ENCODE peak calls at places on chromosomes 12 and 14, in nine cellular contexts. One of them, this sample, is unnamed.

GRCh38 chr14:69023035-69023434 is 43.9 kb upstream of the ACTN1 start:
- DNase-seq in DMS53: no peak
- DNase-seq in NCI-H1694 treated with DMSO at 0.1 percent for 48 hours: no peak
- DNase-seq in HL-60: no peak
- DNase-seq in GM10248: no peak
- DNase-seq in AG09309: no peak
- DNase-seq in upper lobe of right lung: no peak
- DNase-seq in choroid plexus epithelial cell: no peak
- DNase-seq in PC-3: no peak
- DNase-seq in this sample: no peak

GRCh38 chr14:24089890-24090289 is 4.2 kb upstream of the PCK2 start:
- DNase-seq in DMS53: no peak
- DNase-seq in NCI-H1694 treated with DMSO at 0.1 percent for 48 hours: no peak
- DNase-seq in HL-60: no peak
- DNase-seq in GM10248: no peak
- DNase-seq in AG09309: no peak
- DNase-seq in upper lobe of right lung: no peak
- DNase-seq in choroid plexus epithelial cell: no peak
- DNase-seq in PC-3: no peak
- DNase-seq in this sample: no peak

GRCh38 chr12:2979806-2980205 is 20.6 kb downstream of the TEAD4 start:
- DNase-seq in DMS53: no peak
- DNase-seq in NCI-H1694 treated with DMSO at 0.1 percent for 48 hours: no peak
- DNase-seq in HL-60: no peak
- DNase-seq in GM10248: no peak
- DNase-seq in AG09309: no peak
- DNase-seq in upper lobe of right lung: no peak
- DNase-seq in choroid plexus epithelial cell: no peak
- DNase-seq in PC-3: no peak
- DNase-seq in this sample: no peak

GRCh38 chr12:120529641-120530314 is 820 bp upstream of the COQ5 start:
- DNase-seq in DMS53: peak
- DNase-seq in NCI-H1694 treated with DMSO at 0.1 percent for 48 hours: peak
- DNase-seq in HL-60: no peak
- DNase-seq in GM10248: no peak
- DNase-seq in AG09309: no peak
- DNase-seq in upper lobe of right lung: no peak
- DNase-seq in choroid plexus epithelial cell: peak
- DNase-seq in PC-3: peak
- DNase-seq in this sample: no peak

GRCh38 chr12:50765325-50765911 is 1.5 kb downstream of the ATF1 start:
- DNase-seq in DMS53: peak
- DNase-seq in NCI-H1694 treated with DMSO at 0.1 percent for 48 hours: peak
- DNase-seq in HL-60: peak
- DNase-seq in GM10248: peak
- DNase-seq in AG09309: no peak
- DNase-seq in upper lobe of right lung: no peak
- DNase-seq in choroid plexus epithelial cell: peak
- DNase-seq in PC-3: peak
- DNase-seq in this sample: no peak

GRCh38 chr14:88706425-88706824 is 86.3 kb downstream of the EML5 start:
- DNase-seq in DMS53: no peak
- DNase-seq in NCI-H1694 treated with DMSO at 0.1 percent for 48 hours: no peak
- DNase-seq in HL-60: no peak
- DNase-seq in GM10248: no peak
- DNase-seq in AG09309: no peak
- DNase-seq in upper lobe of right lung: no peak
- DNase-seq in choroid plexus epithelial cell: peak
- DNase-seq in PC-3: peak
- DNase-seq in this sample: no peak

GRCh38 chr14:87491816-87492215 is 501.2 kb downstream of the GALC start:
- DNase-seq in DMS53: peak
- DNase-seq in NCI-H1694 treated with DMSO at 0.1 percent for 48 hours: no peak
- DNase-seq in HL-60: no peak
- DNase-seq in GM10248: no peak
- DNase-seq in AG09309: no peak
- DNase-seq in upper lobe of right lung: no peak
- DNase-seq in choroid plexus epithelial cell: no peak
- DNase-seq in PC-3: peak
- DNase-seq in this sample: no peak

GRCh38 chr12:106197906-106198623 is 49.8 kb downstream of the CKAP4 start:
- DNase-seq in DMS53: no peak
- DNase-seq in NCI-H1694 treated with DMSO at 0.1 percent for 48 hours: no peak
- DNase-seq in HL-60: no peak
- DNase-seq in GM10248: no peak
- DNase-seq in AG09309: peak
- DNase-seq in upper lobe of right lung: no peak
- DNase-seq in choroid plexus epithelial cell: no peak
- DNase-seq in PC-3: no peak
- DNase-seq in this sample: no peak

GRCh38 chr14:37864861-37865718 is 269.7 kb downstream of the TTC6 start:
- DNase-seq in DMS53: peak
- DNase-seq in NCI-H1694 treated with DMSO at 0.1 percent for 48 hours: no peak
- DNase-seq in HL-60: no peak
- DNase-seq in GM10248: no peak
- DNase-seq in AG09309: peak
- DNase-seq in upper lobe of right lung: no peak
- DNase-seq in choroid plexus epithelial cell: peak
- DNase-seq in PC-3: peak
- DNase-seq in this sample: no peak

GRCh38 chr14:102592969-102593840 is 756 bp downstream of the RCOR1 start:
- DNase-seq in DMS53: peak
- DNase-seq in NCI-H1694 treated with DMSO at 0.1 percent for 48 hours: no peak
- DNase-seq in HL-60: no peak
- DNase-seq in GM10248: peak
- DNase-seq in AG09309: no peak
- DNase-seq in upper lobe of right lung: peak
- DNase-seq in choroid plexus epithelial cell: peak
- DNase-seq in PC-3: peak
- DNase-seq in this sample: peak

GRCh38 chr12:40734283-40734682 is 42.0 kb downstream of the CNTN1 start:
- DNase-seq in DMS53: no peak
- DNase-seq in NCI-H1694 treated with DMSO at 0.1 percent for 48 hours: no peak
- DNase-seq in HL-60: no peak
- DNase-seq in GM10248: no peak
- DNase-seq in AG09309: no peak
- DNase-seq in upper lobe of right lung: no peak
- DNase-seq in choroid plexus epithelial cell: no peak
- DNase-seq in PC-3: no peak
- DNase-seq in this sample: no peak

GRCh38 chr12:27236498-27236897 is 7.6 kb upstream of the STK38L start:
- DNase-seq in DMS53: peak
- DNase-seq in NCI-H1694 treated with DMSO at 0.1 percent for 48 hours: no peak
- DNase-seq in HL-60: peak
- DNase-seq in GM10248: no peak
- DNase-seq in AG09309: no peak
- DNase-seq in upper lobe of right lung: no peak
- DNase-seq in choroid plexus epithelial cell: no peak
- DNase-seq in PC-3: peak
- DNase-seq in this sample: no peak

GRCh38 chr14:101473795-101474562 is 87.3 kb upstream of the DIO3 start:
- DNase-seq in DMS53: no peak
- DNase-seq in NCI-H1694 treated with DMSO at 0.1 percent for 48 hours: no peak
- DNase-seq in HL-60: no peak
- DNase-seq in GM10248: no peak
- DNase-seq in AG09309: no peak
- DNase-seq in upper lobe of right lung: peak
- DNase-seq in choroid plexus epithelial cell: no peak
- DNase-seq in PC-3: no peak
- DNase-seq in this sample: no peak

GRCh38 chr14:68843471-68844209 is 50.8 kb upstream of the ZFP36L1 start:
- DNase-seq in DMS53: peak
- DNase-seq in NCI-H1694 treated with DMSO at 0.1 percent for 48 hours: peak
- DNase-seq in HL-60: no peak
- DNase-seq in GM10248: peak
- DNase-seq in AG09309: no peak
- DNase-seq in upper lobe of right lung: peak
- DNase-seq in choroid plexus epithelial cell: peak
- DNase-seq in PC-3: peak
- DNase-seq in this sample: peak

GRCh38 chr14:49479432-49479831 is 106.7 kb downstream of the RPS29 start:
- DNase-seq in DMS53: peak
- DNase-seq in NCI-H1694 treated with DMSO at 0.1 percent for 48 hours: no peak
- DNase-seq in HL-60: no peak
- DNase-seq in GM10248: no peak
- DNase-seq in AG09309: no peak
- DNase-seq in upper lobe of right lung: no peak
- DNase-seq in choroid plexus epithelial cell: no peak
- DNase-seq in PC-3: peak
- DNase-seq in this sample: no peak

GRCh38 chr14:104657563-104658324 is 31.7 kb upstream of the INF2 start:
- DNase-seq in DMS53: no peak
- DNase-seq in NCI-H1694 treated with DMSO at 0.1 percent for 48 hours: no peak
- DNase-seq in HL-60: no peak
- DNase-seq in GM10248: peak
- DNase-seq in AG09309: no peak
- DNase-seq in upper lobe of right lung: no peak
- DNase-seq in choroid plexus epithelial cell: no peak
- DNase-seq in PC-3: no peak
- DNase-seq in this sample: no peak

GRCh38 chr14:40694026-40694425 is 912.6 kb upstream of the LRFN5 start:
- DNase-seq in DMS53: no peak
- DNase-seq in NCI-H1694 treated with DMSO at 0.1 percent for 48 hours: no peak
- DNase-seq in HL-60: no peak
- DNase-seq in GM10248: no peak
- DNase-seq in AG09309: no peak
- DNase-seq in upper lobe of right lung: no peak
- DNase-seq in choroid plexus epithelial cell: peak
- DNase-seq in PC-3: no peak
- DNase-seq in this sample: no peak

GRCh38 chr12:31922341-31923062 is 36.7 kb upstream of the RESF1 start:
- DNase-seq in DMS53: peak
- DNase-seq in NCI-H1694 treated with DMSO at 0.1 percent for 48 hours: no peak
- DNase-seq in HL-60: no peak
- DNase-seq in GM10248: no peak
- DNase-seq in AG09309: no peak
- DNase-seq in upper lobe of right lung: no peak
- DNase-seq in choroid plexus epithelial cell: peak
- DNase-seq in PC-3: peak
- DNase-seq in this sample: no peak

GRCh38 chr12:62785941-62786559 is 148.9 kb downstream of the PPM1H start:
- DNase-seq in DMS53: peak
- DNase-seq in NCI-H1694 treated with DMSO at 0.1 percent for 48 hours: no peak
- DNase-seq in HL-60: peak
- DNase-seq in GM10248: no peak
- DNase-seq in AG09309: peak
- DNase-seq in upper lobe of right lung: no peak
- DNase-seq in choroid plexus epithelial cell: peak
- DNase-seq in PC-3: peak
- DNase-seq in this sample: peak

GRCh38 chr12:48936379-48936979 is 11.2 kb upstream of the FKBP11 start:
- DNase-seq in DMS53: peak
- DNase-seq in NCI-H1694 treated with DMSO at 0.1 percent for 48 hours: peak
- DNase-seq in HL-60: no peak
- DNase-seq in GM10248: peak
- DNase-seq in AG09309: no peak
- DNase-seq in upper lobe of right lung: peak
- DNase-seq in choroid plexus epithelial cell: peak
- DNase-seq in PC-3: peak
- DNase-seq in this sample: peak

GRCh38 chr14:52313493-52313881 is 625 bp upstream of the PTGER2 start:
- DNase-seq in DMS53: no peak
- DNase-seq in NCI-H1694 treated with DMSO at 0.1 percent for 48 hours: no peak
- DNase-seq in HL-60: no peak
- DNase-seq in GM10248: no peak
- DNase-seq in AG09309: no peak
- DNase-seq in upper lobe of right lung: no peak
- DNase-seq in choroid plexus epithelial cell: no peak
- DNase-seq in PC-3: no peak
- DNase-seq in this sample: no peak

GRCh38 chr12:107238276-107238675 is 144.9 kb upstream of the CRY1 start:
- DNase-seq in DMS53: no peak
- DNase-seq in NCI-H1694 treated with DMSO at 0.1 percent for 48 hours: no peak
- DNase-seq in HL-60: no peak
- DNase-seq in GM10248: no peak
- DNase-seq in AG09309: no peak
- DNase-seq in upper lobe of right lung: no peak
- DNase-seq in choroid plexus epithelial cell: peak
- DNase-seq in PC-3: peak
- DNase-seq in this sample: no peak

GRCh38 chr12:68405292-68405900 is 73.2 kb upstream of the MDM1 start:
- DNase-seq in DMS53: no peak
- DNase-seq in NCI-H1694 treated with DMSO at 0.1 percent for 48 hours: no peak
- DNase-seq in HL-60: peak
- DNase-seq in GM10248: no peak
- DNase-seq in AG09309: no peak
- DNase-seq in upper lobe of right lung: no peak
- DNase-seq in choroid plexus epithelial cell: peak
- DNase-seq in PC-3: peak
- DNase-seq in this sample: no peak

GRCh38 chr14:50109342-50109741 is 7.0 kb downstream of the VCPKMT start:
- DNase-seq in DMS53: peak
- DNase-seq in NCI-H1694 treated with DMSO at 0.1 percent for 48 hours: no peak
- DNase-seq in HL-60: no peak
- DNase-seq in GM10248: no peak
- DNase-seq in AG09309: no peak
- DNase-seq in upper lobe of right lung: no peak
- DNase-seq in choroid plexus epithelial cell: peak
- DNase-seq in PC-3: peak
- DNase-seq in this sample: no peak

GRCh38 chr12:52865090-52865944 is 16.5 kb upstream of the KRT78 start:
- DNase-seq in DMS53: peak
- DNase-seq in NCI-H1694 treated with DMSO at 0.1 percent for 48 hours: peak
- DNase-seq in HL-60: no peak
- DNase-seq in GM10248: peak
- DNase-seq in AG09309: no peak
- DNase-seq in upper lobe of right lung: peak
- DNase-seq in choroid plexus epithelial cell: peak
- DNase-seq in PC-3: peak
- DNase-seq in this sample: peak

GRCh38 chr12:91404362-91404899 is 221.8 kb upstream of the DCN start:
- DNase-seq in DMS53: peak
- DNase-seq in NCI-H1694 treated with DMSO at 0.1 percent for 48 hours: no peak
- DNase-seq in HL-60: no peak
- DNase-seq in GM10248: no peak
- DNase-seq in AG09309: no peak
- DNase-seq in upper lobe of right lung: no peak
- DNase-seq in choroid plexus epithelial cell: no peak
- DNase-seq in PC-3: no peak
- DNase-seq in this sample: no peak

GRCh38 chr12:108677381-108677780 is 43.7 kb upstream of the SELPLG start:
- DNase-seq in DMS53: no peak
- DNase-seq in NCI-H1694 treated with DMSO at 0.1 percent for 48 hours: no peak
- DNase-seq in HL-60: no peak
- DNase-seq in GM10248: no peak
- DNase-seq in AG09309: no peak
- DNase-seq in upper lobe of right lung: no peak
- DNase-seq in choroid plexus epithelial cell: no peak
- DNase-seq in PC-3: no peak
- DNase-seq in this sample: no peak